ENCODE peak calls at places on chromosomes 11 and 22, in ten cellular contexts. One of them, this sample, is unnamed.

GRCh38 chr22:31124811-31125465 is 2.2 kb downstream of the INPP5J start:
- DNase-seq in NCI-H345: no peak
- DNase-seq in HEK293T: no peak
- DNase-seq in nephron progenitor cell: no peak
- DNase-seq in type B pancreatic cell: no peak
- DNase-seq in T follicular helper cell: no peak
- DNase-seq in stimulated activated naive CD4-positive, alpha-beta T cell treated with Interleukin-2 at 50 U/mL for 16 hours: no peak
- DNase-seq in ACHN: no peak
- DNase-seq in globus pallidus: no peak
- DNase-seq in GM19239: no peak
- DNase-seq in this sample: no peak

GRCh38 chr22:39349967-39350802 is at the start of gene SYNGR1:
- DNase-seq in type B pancreatic cell: no peak
- DNase-seq in HEK293T: peak
- DNase-seq in nephron progenitor cell: peak
- DNase-seq in NCI-H345: no peak
- DNase-seq in globus pallidus: no peak
- DNase-seq in GM19239: no peak
- DNase-seq in stimulated activated naive CD4-positive, alpha-beta T cell treated with Interleukin-2 at 50 U/mL for 16 hours: no peak
- DNase-seq in ACHN: no peak
- DNase-seq in T follicular helper cell: no peak
- DNase-seq in this sample: no peak

GRCh38 chr11:21949741-21950413 is 243.0 kb upstream of the ANO5 start:
- DNase-seq in GM19239: no peak
- DNase-seq in HEK293T: no peak
- DNase-seq in stimulated activated naive CD4-positive, alpha-beta T cell treated with Interleukin-2 at 50 U/mL for 16 hours: no peak
- DNase-seq in T follicular helper cell: no peak
- DNase-seq in NCI-H345: no peak
- DNase-seq in ACHN: no peak
- DNase-seq in type B pancreatic cell: no peak
- DNase-seq in globus pallidus: no peak
- DNase-seq in nephron progenitor cell: no peak
- DNase-seq in this sample: no peak

GRCh38 chr11:109425554-109425953 is 3.6 kb downstream of the C11orf87 start:
- DNase-seq in GM19239: no peak
- DNase-seq in HEK293T: no peak
- DNase-seq in globus pallidus: no peak
- DNase-seq in stimulated activated naive CD4-positive, alpha-beta T cell treated with Interleukin-2 at 50 U/mL for 16 hours: no peak
- DNase-seq in NCI-H345: peak
- DNase-seq in ACHN: no peak
- DNase-seq in nephron progenitor cell: no peak
- DNase-seq in type B pancreatic cell: no peak
- DNase-seq in T follicular helper cell: no peak
- DNase-seq in this sample: no peak

GRCh38 chr22:25420925-25421904 is 143.3 kb upstream of the GRK3 start:
- DNase-seq in nephron progenitor cell: peak
- DNase-seq in ACHN: no peak
- DNase-seq in type B pancreatic cell: no peak
- DNase-seq in T follicular helper cell: no peak
- DNase-seq in HEK293T: no peak
- DNase-seq in stimulated activated naive CD4-positive, alpha-beta T cell treated with Interleukin-2 at 50 U/mL for 16 hours: no peak
- DNase-seq in NCI-H345: peak
- DNase-seq in globus pallidus: no peak
- DNase-seq in GM19239: no peak
- DNase-seq in this sample: no peak

GRCh38 chr11:119404872-119405271 is 18.1 kb downstream of the THY1 start:
- DNase-seq in T follicular helper cell: no peak
- DNase-seq in type B pancreatic cell: no peak
- DNase-seq in GM19239: no peak
- DNase-seq in NCI-H345: no peak
- DNase-seq in ACHN: no peak
- DNase-seq in nephron progenitor cell: no peak
- DNase-seq in globus pallidus: no peak
- DNase-seq in HEK293T: no peak
- DNase-seq in stimulated activated naive CD4-positive, alpha-beta T cell treated with Interleukin-2 at 50 U/mL for 16 hours: no peak
- DNase-seq in this sample: no peak

GRCh38 chr11:88508558-88508807 is 170.9 kb upstream of the CTSC start:
- DNase-seq in T follicular helper cell: no peak
- DNase-seq in HEK293T: no peak
- DNase-seq in globus pallidus: no peak
- DNase-seq in ACHN: no peak
- DNase-seq in NCI-H345: no peak
- DNase-seq in GM19239: no peak
- DNase-seq in type B pancreatic cell: no peak
- DNase-seq in stimulated activated naive CD4-positive, alpha-beta T cell treated with Interleukin-2 at 50 U/mL for 16 hours: no peak
- DNase-seq in nephron progenitor cell: no peak
- DNase-seq in this sample: no peak

GRCh38 chr11:2413735-2414579 is 13.4 kb downstream of the TSSC4 start:
- DNase-seq in NCI-H345: peak
- DNase-seq in nephron progenitor cell: no peak
- DNase-seq in HEK293T: no peak
- DNase-seq in type B pancreatic cell: no peak
- DNase-seq in T follicular helper cell: no peak
- DNase-seq in globus pallidus: no peak
- DNase-seq in GM19239: no peak
- DNase-seq in ACHN: no peak
- DNase-seq in stimulated activated naive CD4-positive, alpha-beta T cell treated with Interleukin-2 at 50 U/mL for 16 hours: no peak
- DNase-seq in this sample: no peak

GRCh38 chr11:25953015-25953414 is 378.9 kb upstream of the ANO3 start:
- DNase-seq in globus pallidus: no peak
- DNase-seq in NCI-H345: no peak
- DNase-seq in GM19239: no peak
- DNase-seq in nephron progenitor cell: no peak
- DNase-seq in T follicular helper cell: no peak
- DNase-seq in ACHN: no peak
- DNase-seq in type B pancreatic cell: no peak
- DNase-seq in HEK293T: no peak
- DNase-seq in stimulated activated naive CD4-positive, alpha-beta T cell treated with Interleukin-2 at 50 U/mL for 16 hours: no peak
- DNase-seq in this sample: no peak

GRCh38 chr11:7353100-7353499 is 101.4 kb downstream of the SYT9 start:
- DNase-seq in ACHN: peak
- DNase-seq in type B pancreatic cell: no peak
- DNase-seq in nephron progenitor cell: peak
- DNase-seq in GM19239: peak
- DNase-seq in T follicular helper cell: no peak
- DNase-seq in globus pallidus: peak
- DNase-seq in stimulated activated naive CD4-positive, alpha-beta T cell treated with Interleukin-2 at 50 U/mL for 16 hours: no peak
- DNase-seq in HEK293T: peak
- DNase-seq in NCI-H345: no peak
- DNase-seq in this sample: no peak

GRCh38 chr11:66727282-66727882 is 1.6 kb downstream of the SPTBN2 start:
- DNase-seq in nephron progenitor cell: peak
- DNase-seq in GM19239: no peak
- DNase-seq in stimulated activated naive CD4-positive, alpha-beta T cell treated with Interleukin-2 at 50 U/mL for 16 hours: no peak
- DNase-seq in HEK293T: peak
- DNase-seq in type B pancreatic cell: no peak
- DNase-seq in T follicular helper cell: no peak
- DNase-seq in NCI-H345: peak
- DNase-seq in ACHN: peak
- DNase-seq in globus pallidus: no peak
- DNase-seq in this sample: peak

GRCh38 chr11:5204787-5205186 is 4.3 kb upstream of the OR51V1 start:
- DNase-seq in type B pancreatic cell: no peak
- DNase-seq in nephron progenitor cell: no peak
- DNase-seq in T follicular helper cell: no peak
- DNase-seq in HEK293T: peak
- DNase-seq in GM19239: peak
- DNase-seq in stimulated activated naive CD4-positive, alpha-beta T cell treated with Interleukin-2 at 50 U/mL for 16 hours: no peak
- DNase-seq in ACHN: peak
- DNase-seq in globus pallidus: peak
- DNase-seq in NCI-H345: peak
- DNase-seq in this sample: no peak

GRCh38 chr11:94558468-94558867 is 8.7 kb upstream of the PIWIL4 start:
- DNase-seq in stimulated activated naive CD4-positive, alpha-beta T cell treated with Interleukin-2 at 50 U/mL for 16 hours: no peak
- DNase-seq in NCI-H345: no peak
- DNase-seq in GM19239: no peak
- DNase-seq in globus pallidus: no peak
- DNase-seq in type B pancreatic cell: no peak
- DNase-seq in HEK293T: no peak
- DNase-seq in nephron progenitor cell: no peak
- DNase-seq in ACHN: no peak
- DNase-seq in T follicular helper cell: no peak
- DNase-seq in this sample: no peak

GRCh38 chr22:24525416-24526037 is 29.4 kb downstream of the GUCD1 start:
- DNase-seq in NCI-H345: peak
- DNase-seq in globus pallidus: peak
- DNase-seq in HEK293T: peak
- DNase-seq in GM19239: peak
- DNase-seq in ACHN: peak
- DNase-seq in stimulated activated naive CD4-positive, alpha-beta T cell treated with Interleukin-2 at 50 U/mL for 16 hours: peak
- DNase-seq in T follicular helper cell: peak
- DNase-seq in nephron progenitor cell: peak
- DNase-seq in type B pancreatic cell: no peak
- DNase-seq in this sample: peak

GRCh38 chr11:121580154-121580553 is 127.4 kb upstream of the SORL1-AS1 start:
- DNase-seq in T follicular helper cell: no peak
- DNase-seq in stimulated activated naive CD4-positive, alpha-beta T cell treated with Interleukin-2 at 50 U/mL for 16 hours: no peak
- DNase-seq in type B pancreatic cell: no peak
- DNase-seq in globus pallidus: no peak
- DNase-seq in ACHN: no peak
- DNase-seq in HEK293T: no peak
- DNase-seq in GM19239: no peak
- DNase-seq in nephron progenitor cell: no peak
- DNase-seq in NCI-H345: no peak
- DNase-seq in this sample: no peak

GRCh38 chr11:58958500-58958899 is 19.2 kb downstream of the GLYATL1 start:
- DNase-seq in GM19239: peak
- DNase-seq in globus pallidus: no peak
- DNase-seq in type B pancreatic cell: no peak
- DNase-seq in NCI-H345: no peak
- DNase-seq in stimulated activated naive CD4-positive, alpha-beta T cell treated with Interleukin-2 at 50 U/mL for 16 hours: no peak
- DNase-seq in ACHN: peak
- DNase-seq in HEK293T: peak
- DNase-seq in nephron progenitor cell: peak
- DNase-seq in T follicular helper cell: peak
- DNase-seq in this sample: peak

GRCh38 chr11:27385245-27385644 is 22.2 kb upstream of the CCDC34 start:
- DNase-seq in nephron progenitor cell: no peak
- DNase-seq in GM19239: no peak
- DNase-seq in NCI-H345: no peak
- DNase-seq in T follicular helper cell: no peak
- DNase-seq in ACHN: peak
- DNase-seq in HEK293T: no peak
- DNase-seq in globus pallidus: no peak
- DNase-seq in stimulated activated naive CD4-positive, alpha-beta T cell treated with Interleukin-2 at 50 U/mL for 16 hours: no peak
- DNase-seq in type B pancreatic cell: no peak
- DNase-seq in this sample: no peak

GRCh38 chr11:107741044-107741823 is 29.4 kb upstream of the SLN start:
- DNase-seq in HEK293T: peak
- DNase-seq in nephron progenitor cell: no peak
- DNase-seq in globus pallidus: peak
- DNase-seq in stimulated activated naive CD4-positive, alpha-beta T cell treated with Interleukin-2 at 50 U/mL for 16 hours: no peak
- DNase-seq in GM19239: peak
- DNase-seq in type B pancreatic cell: no peak
- DNase-seq in T follicular helper cell: no peak
- DNase-seq in ACHN: peak
- DNase-seq in NCI-H345: no peak
- DNase-seq in this sample: no peak

GRCh38 chr11:96620464-96621044 is 230.7 kb downstream of the JRKL start:
- DNase-seq in T follicular helper cell: no peak
- DNase-seq in type B pancreatic cell: no peak
- DNase-seq in ACHN: no peak
- DNase-seq in nephron progenitor cell: no peak
- DNase-seq in globus pallidus: no peak
- DNase-seq in stimulated activated naive CD4-positive, alpha-beta T cell treated with Interleukin-2 at 50 U/mL for 16 hours: no peak
- DNase-seq in NCI-H345: no peak
- DNase-seq in HEK293T: no peak
- DNase-seq in GM19239: no peak
- DNase-seq in this sample: no peak

GRCh38 chr11:1640076-1640946 is 10.7 kb downstream of the KRTAP5-5 start:
- DNase-seq in globus pallidus: no peak
- DNase-seq in HEK293T: peak
- DNase-seq in nephron progenitor cell: peak
- DNase-seq in ACHN: peak
- DNase-seq in T follicular helper cell: no peak
- DNase-seq in stimulated activated naive CD4-positive, alpha-beta T cell treated with Interleukin-2 at 50 U/mL for 16 hours: peak
- DNase-seq in NCI-H345: peak
- DNase-seq in GM19239: peak
- DNase-seq in type B pancreatic cell: no peak
- DNase-seq in this sample: peak

GRCh38 chr22:30079952-30080533 is at the start of gene HORMAD2:
- DNase-seq in stimulated activated naive CD4-positive, alpha-beta T cell treated with Interleukin-2 at 50 U/mL for 16 hours: no peak
- DNase-seq in nephron progenitor cell: peak
- DNase-seq in T follicular helper cell: no peak
- DNase-seq in ACHN: no peak
- DNase-seq in HEK293T: no peak
- DNase-seq in GM19239: no peak
- DNase-seq in globus pallidus: peak
- DNase-seq in type B pancreatic cell: no peak
- DNase-seq in NCI-H345: no peak
- DNase-seq in this sample: peak

GRCh38 chr11:13897606-13898276 is 64.8 kb upstream of the SPON1 start:
- DNase-seq in nephron progenitor cell: no peak
- DNase-seq in HEK293T: no peak
- DNase-seq in GM19239: no peak
- DNase-seq in ACHN: no peak
- DNase-seq in stimulated activated naive CD4-positive, alpha-beta T cell treated with Interleukin-2 at 50 U/mL for 16 hours: no peak
- DNase-seq in T follicular helper cell: no peak
- DNase-seq in type B pancreatic cell: no peak
- DNase-seq in globus pallidus: no peak
- DNase-seq in NCI-H345: no peak
- DNase-seq in this sample: no peak

GRCh38 chr22:50425179-50425916 is 49.5 kb downstream of the SBF1 start:
- DNase-seq in T follicular helper cell: no peak
- DNase-seq in GM19239: no peak
- DNase-seq in nephron progenitor cell: no peak
- DNase-seq in stimulated activated naive CD4-positive, alpha-beta T cell treated with Interleukin-2 at 50 U/mL for 16 hours: no peak
- DNase-seq in globus pallidus: no peak
- DNase-seq in HEK293T: no peak
- DNase-seq in NCI-H345: no peak
- DNase-seq in ACHN: no peak
- DNase-seq in type B pancreatic cell: no peak
- DNase-seq in this sample: peak

GRCh38 chr22:30996462-30996861 is 27.4 kb downstream of the TUG1 start:
- DNase-seq in globus pallidus: no peak
- DNase-seq in ACHN: no peak
- DNase-seq in nephron progenitor cell: no peak
- DNase-seq in type B pancreatic cell: no peak
- DNase-seq in T follicular helper cell: no peak
- DNase-seq in NCI-H345: no peak
- DNase-seq in GM19239: no peak
- DNase-seq in stimulated activated naive CD4-positive, alpha-beta T cell treated with Interleukin-2 at 50 U/mL for 16 hours: no peak
- DNase-seq in HEK293T: no peak
- DNase-seq in this sample: no peak

GRCh38 chr11:84558085-84558905 is 1068.8 kb downstream of the DLG2 start:
- DNase-seq in HEK293T: peak
- DNase-seq in NCI-H345: peak
- DNase-seq in globus pallidus: peak
- DNase-seq in GM19239: peak
- DNase-seq in ACHN: peak
- DNase-seq in nephron progenitor cell: peak
- DNase-seq in T follicular helper cell: no peak
- DNase-seq in stimulated activated naive CD4-positive, alpha-beta T cell treated with Interleukin-2 at 50 U/mL for 16 hours: no peak
- DNase-seq in type B pancreatic cell: no peak
- DNase-seq in this sample: peak

GRCh38 chr11:78319453-78319955 is 98.1 kb downstream of the GAB2 start:
- DNase-seq in ACHN: no peak
- DNase-seq in nephron progenitor cell: no peak
- DNase-seq in HEK293T: no peak
- DNase-seq in NCI-H345: no peak
- DNase-seq in GM19239: no peak
- DNase-seq in T follicular helper cell: no peak
- DNase-seq in stimulated activated naive CD4-positive, alpha-beta T cell treated with Interleukin-2 at 50 U/mL for 16 hours: no peak
- DNase-seq in type B pancreatic cell: no peak
- DNase-seq in globus pallidus: no peak
- DNase-seq in this sample: no peak

GRCh38 chr11:77400775-77401469 is 73.0 kb downstream of the PAK1 start:
- DNase-seq in globus pallidus: no peak
- DNase-seq in ACHN: no peak
- DNase-seq in GM19239: no peak
- DNase-seq in type B pancreatic cell: no peak
- DNase-seq in nephron progenitor cell: no peak
- DNase-seq in T follicular helper cell: no peak
- DNase-seq in NCI-H345: no peak
- DNase-seq in stimulated activated naive CD4-positive, alpha-beta T cell treated with Interleukin-2 at 50 U/mL for 16 hours: no peak
- DNase-seq in HEK293T: no peak
- DNase-seq in this sample: no peak

GRCh38 chr11:2256293-2256913 is 14.0 kb downstream of the ASCL2 start:
- DNase-seq in nephron progenitor cell: no peak
- DNase-seq in type B pancreatic cell: no peak
- DNase-seq in HEK293T: no peak
- DNase-seq in GM19239: no peak
- DNase-seq in ACHN: no peak
- DNase-seq in T follicular helper cell: no peak
- DNase-seq in stimulated activated naive CD4-positive, alpha-beta T cell treated with Interleukin-2 at 50 U/mL for 16 hours: no peak
- DNase-seq in NCI-H345: no peak
- DNase-seq in globus pallidus: no peak
- DNase-seq in this sample: no peak